ENCODE peak calls at places on chromosomes 3 and 15, in four cellular contexts. One of them, this sample, is unnamed.

GRCh38 chr15:64521201-64521600 is 60.8 kb downstream of the ZNF609 start:
- DNase-seq in breast epithelium: no peak
- DNase-seq in stomach: no peak
- DNase-seq in spleen: no peak
- DNase-seq in this sample: no peak

GRCh38 chr15:25345943-25346342 is 92.9 kb downstream of the UBE3A start:
- DNase-seq in stomach: no peak
- DNase-seq in spleen: no peak
- DNase-seq in breast epithelium: no peak
- DNase-seq in this sample: no peak

GRCh38 chr15:62569460-62570404 is 404.6 kb upstream of the C2CD4B start:
- DNase-seq in spleen: no peak
- DNase-seq in breast epithelium: peak; percentile 91
- DNase-seq in stomach: peak; percentile 92
- DNase-seq in this sample: no peak

GRCh38 chr3:117610156-117610555 is 900.6 kb downstream of the TUSC7 start:
- DNase-seq in spleen: no peak
- DNase-seq in breast epithelium: no peak
- DNase-seq in stomach: no peak
- DNase-seq in this sample: no peak

GRCh38 chr15:98689431-98689861 is 41.1 kb downstream of the IGF1R start:
- DNase-seq in stomach: no peak
- DNase-seq in spleen: no peak
- DNase-seq in breast epithelium: no peak
- DNase-seq in this sample: no peak

GRCh38 chr15:38671675-38672141 is 107.1 kb upstream of the RASGRP1 start:
- DNase-seq in breast epithelium: no peak
- DNase-seq in stomach: no peak
- DNase-seq in spleen: no peak
- DNase-seq in this sample: no peak

GRCh38 chr15:92571824-92572223 is 83.8 kb downstream of the FAM174B start:
- DNase-seq in stomach: no peak
- DNase-seq in spleen: no peak
- DNase-seq in breast epithelium: no peak
- DNase-seq in this sample: peak; percentile 77

GRCh38 chr3:101533603-101533968 is 20.6 kb upstream of the SENP7 start:
- DNase-seq in stomach: no peak
- DNase-seq in spleen: no peak
- DNase-seq in breast epithelium: no peak
- DNase-seq in this sample: no peak

GRCh38 chr3:141894524-141895176 is 18.2 kb downstream of the ATP1B3 start:
- DNase-seq in breast epithelium: no peak
- DNase-seq in stomach: no peak
- DNase-seq in spleen: no peak
- DNase-seq in this sample: no peak

GRCh38 chr15:39127925-39128617 is 452.8 kb upstream of the THBS1 start:
- DNase-seq in stomach: no peak
- DNase-seq in spleen: no peak
- DNase-seq in breast epithelium: no peak
- DNase-seq in this sample: no peak

GRCh38 chr15:44087578-44088190 is 107.4 kb downstream of the FRMD5 start:
- DNase-seq in stomach: no peak
- DNase-seq in spleen: no peak
- DNase-seq in breast epithelium: no peak
- DNase-seq in this sample: no peak

GRCh38 chr15:48413304-48413703 is 82.1 kb downstream of the DUT start:
- DNase-seq in stomach: no peak
- DNase-seq in breast epithelium: no peak
- DNase-seq in spleen: no peak
- DNase-seq in this sample: no peak

GRCh38 chr3:156811092-156811862 is 14.9 kb upstream of the LEKR1 start:
- DNase-seq in stomach: no peak
- DNase-seq in breast epithelium: no peak
- DNase-seq in spleen: no peak
- DNase-seq in this sample: no peak

GRCh38 chr3:61928020-61928419 is 366.6 kb downstream of the PTPRG start:
- DNase-seq in spleen: no peak
- DNase-seq in breast epithelium: no peak
- DNase-seq in stomach: no peak
- DNase-seq in this sample: peak; percentile 50

GRCh38 chr3:52851348-52851747 is 16.5 kb upstream of the MUSTN1 start:
- DNase-seq in breast epithelium: no peak
- DNase-seq in stomach: no peak
- DNase-seq in spleen: peak; percentile 30
- DNase-seq in this sample: no peak

GRCh38 chr3:9279959-9280358 is 30.5 kb upstream of the SRGAP3 start:
- DNase-seq in breast epithelium: no peak
- DNase-seq in spleen: no peak
- DNase-seq in stomach: no peak
- DNase-seq in this sample: no peak

GRCh38 chr3:174438501-174439156 is 420.5 kb upstream of the NAALADL2 start:
- DNase-seq in spleen: no peak
- DNase-seq in stomach: no peak
- DNase-seq in breast epithelium: no peak
- DNase-seq in this sample: no peak
- H3K4me3 ChIP-seq in spleen: no peak overlapping the region
- H3K4me3 ChIP-seq in stomach: no peak overlapping the region
- H3K4me3 ChIP-seq in breast epithelium: peak overlapping the region; percentile 82
- H3K4me3 ChIP-seq in this sample: peak overlapping the region; percentile 78

DNA sequence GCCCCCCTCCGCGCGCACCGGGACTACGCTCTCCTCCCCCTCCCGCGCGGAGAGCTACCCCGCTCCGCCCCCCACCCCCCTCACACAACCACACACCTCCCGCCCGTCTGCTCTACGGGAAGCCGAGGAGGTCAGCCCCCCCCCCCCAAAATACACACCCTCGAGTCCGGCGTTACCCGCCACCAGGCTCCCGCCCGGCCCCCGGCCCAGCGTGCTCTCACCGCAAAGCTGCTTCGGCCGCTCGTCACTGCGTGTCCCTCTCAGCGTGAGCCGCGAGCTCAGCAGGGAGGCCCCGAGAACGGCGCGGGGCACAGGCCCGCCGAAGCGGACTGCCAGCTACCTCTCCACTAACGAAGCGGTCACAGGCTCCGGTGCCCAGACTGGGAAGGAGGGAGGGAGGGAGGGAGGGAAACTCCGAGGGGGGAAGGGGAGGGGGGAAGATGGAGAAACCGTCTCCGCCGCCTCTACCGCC is 252 bp downstream of the SIN3A start:
- DNase-seq in spleen: peak; percentile 96
- DNase-seq in breast epithelium: no peak
- DNase-seq in stomach: no peak
- DNase-seq in this sample: no peak
- TF ChIP-seq POLR2AphosphoS5 in spleen: no peak
- TF ChIP-seq POLR2AphosphoS5 in breast epithelium: no peak
- TF ChIP-seq POLR2AphosphoS5 in stomach: no peak
- TF ChIP-seq POLR2AphosphoS5 in this sample: no peak

GRCh38 chr3:155496206-155496605 is 202.7 kb upstream of the STRIT1 start:
- DNase-seq in stomach: no peak
- DNase-seq in breast epithelium: no peak
- DNase-seq in spleen: no peak
- DNase-seq in this sample: no peak
- H3K4me1 ChIP-seq in stomach: no peaks in the 10 kb centered on the region
- H3K4me1 ChIP-seq in breast epithelium: no peaks in the 10 kb centered on the region
- H3K4me1 ChIP-seq in spleen: no peaks in the 10 kb centered on the region
- H3K4me1 ChIP-seq in this sample: no peaks in the 10 kb centered on the region

GRCh38 chr15:73369073-73369694 is 426 bp upstream of the HCN4 start:
- DNase-seq in breast epithelium: no peak
- DNase-seq in spleen: no peak
- DNase-seq in stomach: no peak
- DNase-seq in this sample: no peak
- H3K4me3 ChIP-seq in breast epithelium: peak overlapping the region; percentile 44
- H3K4me3 ChIP-seq in spleen: no peak overlapping the region
- H3K4me3 ChIP-seq in stomach: peak overlapping the region; percentile 48
- H3K4me3 ChIP-seq in this sample: peak overlapping the region; percentile 44

DNA sequence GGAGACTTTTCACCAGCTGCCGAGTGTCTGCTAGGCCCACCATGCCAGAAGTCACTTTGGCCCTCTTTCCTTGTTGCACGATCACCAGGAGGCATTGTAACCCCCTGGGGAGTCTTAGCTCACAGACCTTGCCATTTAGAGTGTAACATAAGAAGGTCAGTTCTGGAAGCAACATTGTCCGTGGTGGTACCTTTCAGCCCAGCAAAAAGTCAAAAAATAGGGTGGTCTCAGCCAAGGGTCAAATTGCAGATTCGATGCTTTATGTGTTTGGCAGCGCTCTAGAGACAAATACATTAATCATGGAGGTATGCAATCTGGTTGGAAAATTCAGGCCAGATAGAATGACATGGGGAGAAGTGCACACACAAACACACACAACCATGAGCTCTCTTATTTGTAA is 158.2 kb upstream of the ADAMTS9 start:
- DNase-seq in stomach: no peak
- DNase-seq in breast epithelium: no peak
- DNase-seq in spleen: no peak
- DNase-seq in this sample: no peak
- TF ChIP-seq POLR2AphosphoS5 in stomach: no peak
- TF ChIP-seq POLR2AphosphoS5 in breast epithelium: no peak
- TF ChIP-seq POLR2AphosphoS5 in spleen: no peak
- TF ChIP-seq POLR2AphosphoS5 in this sample: no peak

DNA sequence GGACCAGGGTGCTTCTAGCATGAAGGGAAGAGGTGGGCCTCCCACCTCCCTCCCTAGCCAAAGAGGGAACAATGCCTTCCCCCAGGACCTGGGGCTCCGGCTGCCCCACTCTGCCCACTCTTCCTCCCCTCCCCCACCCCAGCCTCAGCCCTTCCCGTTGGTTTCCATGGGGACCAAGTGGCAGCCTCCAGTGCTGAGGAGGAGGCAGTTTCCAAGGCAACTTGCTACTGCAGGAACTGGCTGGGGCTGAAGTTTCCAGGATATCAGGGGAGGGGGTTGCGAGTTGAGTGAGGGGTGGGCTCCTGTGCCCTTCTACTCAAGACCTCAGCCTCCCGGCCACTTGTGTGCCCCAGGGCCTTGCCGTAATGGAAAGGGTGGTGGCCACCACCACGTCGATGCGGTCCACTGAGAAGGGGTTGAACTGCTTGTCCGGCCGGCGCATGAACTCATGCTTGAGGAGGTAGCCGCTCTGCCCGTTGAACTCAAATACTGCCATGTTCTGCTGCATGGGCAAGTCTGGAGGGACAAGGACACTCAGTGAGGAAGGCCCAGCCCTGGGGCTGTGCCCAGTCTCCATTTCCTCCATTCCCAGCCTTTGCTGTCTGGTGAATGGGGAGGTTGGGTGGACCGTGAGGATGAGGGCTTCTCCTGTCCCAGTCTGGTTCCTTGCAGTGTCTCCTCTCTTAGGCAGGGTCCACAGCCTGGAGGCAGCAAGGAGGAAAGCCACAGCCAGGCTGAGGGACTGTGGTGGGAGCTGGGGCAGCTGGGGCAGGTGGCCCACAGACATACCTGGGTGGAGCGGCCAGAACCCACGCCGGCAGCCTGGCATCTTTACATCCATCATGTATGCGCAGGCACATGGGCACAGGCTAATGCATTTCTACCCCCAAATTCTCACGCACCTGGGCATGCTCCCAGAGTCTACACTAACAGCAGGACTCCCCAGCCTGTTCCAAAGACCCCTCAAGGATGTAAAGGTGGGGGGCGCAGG is 11.3 kb upstream of the ANKRD63 start:
- DNase-seq in stomach: no peak
- DNase-seq in breast epithelium: no peak
- DNase-seq in spleen: peak; percentile 47
- DNase-seq in this sample: no peak
- H3K4me1 ChIP-seq in stomach: peaks cover 30% of the 10 kb centered on the region
- H3K4me1 ChIP-seq in breast epithelium: peaks cover 3% of the 10 kb centered on the region
- H3K4me1 ChIP-seq in spleen: peaks cover 22% of the 10 kb centered on the region
- H3K4me1 ChIP-seq in this sample: peaks cover 23% of the 10 kb centered on the region

GRCh38 chr3:46857485-46858341 is 5.5 kb downstream of the MYL3 start:
- DNase-seq in spleen: peak; percentile 28
- DNase-seq in breast epithelium: no peak
- DNase-seq in stomach: no peak
- DNase-seq in this sample: no peak
- H3K4me3 ChIP-seq in spleen: no peak overlapping the region
- H3K4me3 ChIP-seq in breast epithelium: no peak overlapping the region
- H3K4me3 ChIP-seq in stomach: no peak overlapping the region
- H3K4me3 ChIP-seq in this sample: no peak overlapping the region

DNA sequence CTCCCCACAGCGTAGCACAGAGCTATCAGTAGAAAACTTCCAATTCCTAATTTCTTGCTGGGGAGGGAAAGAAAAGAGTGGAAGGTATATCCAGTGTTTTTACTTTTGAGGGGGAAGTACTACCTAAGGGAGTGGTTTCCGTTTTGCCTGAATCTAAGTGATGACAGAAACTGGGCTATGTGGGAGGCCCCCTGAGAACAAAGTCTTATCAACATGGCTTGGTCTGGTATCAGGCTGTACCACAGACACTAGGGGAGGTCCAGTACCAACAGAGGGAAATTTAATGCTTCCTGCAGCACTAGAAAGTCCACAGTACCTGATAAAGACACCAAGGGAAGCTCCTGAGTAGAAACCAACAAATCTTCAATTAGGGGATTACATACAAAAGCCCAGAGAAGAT is 199.2 kb downstream of the IL5RA start:
- DNase-seq in stomach: no peak
- DNase-seq in breast epithelium: no peak
- DNase-seq in spleen: no peak
- DNase-seq in this sample: no peak
- TF ChIP-seq POLR2AphosphoS5 in stomach: no peak
- TF ChIP-seq POLR2AphosphoS5 in breast epithelium: no peak
- TF ChIP-seq POLR2AphosphoS5 in spleen: no peak
- TF ChIP-seq POLR2AphosphoS5 in this sample: no peak

GRCh38 chr3:58088501-58088900 is 80.3 kb downstream of the FLNB start:
- DNase-seq in breast epithelium: no peak
- DNase-seq in stomach: no peak
- DNase-seq in spleen: no peak
- DNase-seq in this sample: no peak

GRCh38 chr3:58082047-58082446 is 73.8 kb downstream of the FLNB start:
- DNase-seq in spleen: no peak
- DNase-seq in breast epithelium: no peak
- DNase-seq in stomach: no peak
- DNase-seq in this sample: no peak

GRCh38 chr3:58085616-58086015 is 77.4 kb downstream of the FLNB start:
- DNase-seq in spleen: no peak
- DNase-seq in breast epithelium: no peak
- DNase-seq in stomach: no peak
- DNase-seq in this sample: no peak

GRCh38 chr3:58084166-58084565 is 75.9 kb downstream of the FLNB start:
- DNase-seq in spleen: no peak
- DNase-seq in breast epithelium: no peak
- DNase-seq in stomach: no peak
- DNase-seq in this sample: no peak

GRCh38 chr3:58084788-58085543 is 76.7 kb downstream of the FLNB start:
- DNase-seq in stomach: no peak
- DNase-seq in spleen: no peak
- DNase-seq in breast epithelium: no peak
- DNase-seq in this sample: no peak
- H3K4me1 ChIP-seq in stomach: peaks cover 45% of the 10 kb centered on the region
- H3K4me1 ChIP-seq in spleen: peaks cover 43% of the 10 kb centered on the region
- H3K4me1 ChIP-seq in breast epithelium: no peaks in the 10 kb centered on the region
- H3K4me1 ChIP-seq in this sample: peaks cover 47% of the 10 kb centered on the region

GRCh38 chr3:109644332-109644731 is 307.0 kb upstream of the DPPA4 start:
- DNase-seq in breast epithelium: no peak
- DNase-seq in stomach: no peak
- DNase-seq in spleen: no peak
- DNase-seq in this sample: no peak
- H3K4me3 ChIP-seq in breast epithelium: no peak overlapping the region
- H3K4me3 ChIP-seq in stomach: no peak overlapping the region
- H3K4me3 ChIP-seq in spleen: no peak overlapping the region
- H3K4me3 ChIP-seq in this sample: no peak overlapping the region